ENCODE peak calls at places on chromosome 7, in six cellular contexts. C, M, I, L, G and F are unnamed samples.

GRCh38 chr7:145582742-145583303 is 533.8 kb upstream of the CNTNAP2 start:
- DNase-seq in I (no peak), C (no peak), G (no peak), M (no peak), L (no peak), F (no peak)

GRCh38 chr7:113608786-113609185 is 310.0 kb downstream of the PPP1R3A start:
- DNase-seq in I (no peak), L (no peak), G (no peak), C (no peak), M (no peak), F (no peak)

GRCh38 chr7:155930061-155930460 is 117.8 kb upstream of the SHH start:
- DNase-seq in L (no peak), C (no peak), M (no peak), I (no peak), G (no peak), F (peak)

GRCh38 chr7:97499204-97499603 is 232.7 kb upstream of the TAC1 start:
- DNase-seq in I (peak), M (peak), G (no peak), C (no peak), L (peak), F (no peak)

GRCh38 chr7:151119055-151119415 is 32.8 kb downstream of the AGAP3 start:
- DNase-seq in I (no peak), L (no peak), C (no peak), G (no peak), M (no peak), F (no peak)

GRCh38 chr7:127437772-127438330 is 45.3 kb upstream of the ZNF800 start:
- DNase-seq in I (no peak), L (no peak), M (no peak), C (no peak), G (no peak), F (no peak)

GRCh38 chr7:18724311-18724710 is 228.8 kb downstream of the HDAC9 start:
- DNase-seq in M (no peak), C (no peak), I (no peak), G (no peak), L (no peak), F (no peak)

GRCh38 chr7:116211006-116211912 is 920 bp downstream of the TES start:
- DNase-seq in G (peak), M (peak), C (peak), L (peak), I (peak), F (peak)

GRCh38 chr7:17033245-17033644 is 151.5 kb upstream of the AGR3 start:
- DNase-seq in I (no peak), G (no peak), M (no peak), C (no peak), L (no peak), F (no peak)

GRCh38 chr7:132275384-132275783 is 300.9 kb downstream of the PLXNA4 start:
- DNase-seq in G (no peak), L (no peak), M (no peak), I (no peak), C (no peak), F (no peak)

GRCh38 chr7:29091722-29092121 is 54.6 kb downstream of the CPVL start:
- DNase-seq in C (no peak), I (no peak), M (peak), L (no peak), G (no peak), F (no peak)

GRCh38 chr7:8149222-8149621 is 112.7 kb downstream of the ICA1 start:
- DNase-seq in G (no peak), M (no peak), C (no peak), L (peak), I (no peak), F (no peak)

GRCh38 chr7:117941138-117941810 is 68.0 kb upstream of the CTTNBP2 start:
- DNase-seq in C (no peak), I (no peak), M (no peak), L (no peak), G (no peak), F (no peak)

GRCh38 chr7:71824356-71824755 is 587.8 kb downstream of the CALN1 start:
- DNase-seq in C (no peak), L (no peak), G (no peak), M (no peak), I (no peak), F (no peak)

GRCh38 chr7:5470167-5470532 is 46.5 kb upstream of the TNRC18 start:
- DNase-seq in L (no peak), M (no peak), I (no peak), G (no peak), C (no peak), F (no peak)